ENCODE peak calls at places on chromosome 12, in nine cellular contexts. One of them, this sample, is unnamed.
A peak's percentile ranks its signal among the peaks of the same experiment; 100 is the strongest.

GRCh38 chr12:104496336-104496735 is 39.6 kb downstream of the CHST11 start:
- DNase-seq in fibroblast of the conjunctiva: no peak
- DNase-seq in heart left ventricle: no peak
- DNase-seq in fibroblast of gingiva: peak; percentile 15
- DNase-seq in ovary: no peak
- DNase-seq in nucleus accumbens: no peak
- DNase-seq in left ventricle myocardium inferior: no peak
- DNase-seq in ascending aorta: no peak
- DNase-seq in neural crest cell: no peak
- DNase-seq in this sample: no peak

GRCh38 chr12:98595152-98595988 is 1.9 kb downstream of the SLC25A3 start:
- DNase-seq in neural crest cell: no peak
- DNase-seq in ascending aorta: no peak
- DNase-seq in fibroblast of the conjunctiva: peak; percentile 22
- DNase-seq in fibroblast of gingiva: peak; percentile 60
- DNase-seq in ovary: no peak
- DNase-seq in left ventricle myocardium inferior: no peak
- DNase-seq in heart left ventricle: no peak
- DNase-seq in nucleus accumbens: no peak
- DNase-seq in this sample: no peak

GRCh38 chr12:32561931-32562341 is 117.2 kb upstream of the DNM1L start:
- DNase-seq in fibroblast of gingiva: no peak
- DNase-seq in fibroblast of the conjunctiva: no peak
- DNase-seq in nucleus accumbens: no peak
- DNase-seq in ovary: no peak
- DNase-seq in neural crest cell: peak; percentile 38
- DNase-seq in heart left ventricle: no peak
- DNase-seq in ascending aorta: no peak
- DNase-seq in left ventricle myocardium inferior: no peak
- DNase-seq in this sample: no peak

GRCh38 chr12:25051171-25051570 is 102.3 kb upstream of the BCAT1 start:
- DNase-seq in nucleus accumbens: no peak
- DNase-seq in neural crest cell: no peak
- DNase-seq in heart left ventricle: no peak
- DNase-seq in fibroblast of gingiva: no peak
- DNase-seq in left ventricle myocardium inferior: no peak
- DNase-seq in fibroblast of the conjunctiva: no peak
- DNase-seq in ascending aorta: no peak
- DNase-seq in ovary: no peak
- DNase-seq in this sample: no peak

GRCh38 chr12:104790296-104791125 is 167.6 kb downstream of the SLC41A2 start:
- DNase-seq in ovary: peak; percentile 36
- DNase-seq in fibroblast of gingiva: no peak
- DNase-seq in neural crest cell: peak; percentile 63
- DNase-seq in nucleus accumbens: no peak
- DNase-seq in ascending aorta: peak; percentile 69
- DNase-seq in fibroblast of the conjunctiva: no peak
- DNase-seq in heart left ventricle: peak; percentile 50
- DNase-seq in left ventricle myocardium inferior: peak; percentile 47
- DNase-seq in this sample: peak; percentile 58

GRCh38 chr12:123908884-123909807 is 63.5 kb downstream of the CCDC92 start:
- DNase-seq in heart left ventricle: no peak
- DNase-seq in ascending aorta: no peak
- DNase-seq in left ventricle myocardium inferior: no peak
- DNase-seq in nucleus accumbens: no peak
- DNase-seq in ovary: no peak
- DNase-seq in fibroblast of the conjunctiva: no peak
- DNase-seq in neural crest cell: no peak
- DNase-seq in fibroblast of gingiva: no peak
- DNase-seq in this sample: no peak

GRCh38 chr12:53505555-53506449 is 1.5 kb downstream of the NPFF start:
- DNase-seq in ascending aorta: peak; percentile 65
- DNase-seq in left ventricle myocardium inferior: no peak
- DNase-seq in ovary: no peak
- DNase-seq in fibroblast of the conjunctiva: no peak
- DNase-seq in neural crest cell: no peak
- DNase-seq in nucleus accumbens: no peak
- DNase-seq in heart left ventricle: no peak
- DNase-seq in fibroblast of gingiva: no peak
- DNase-seq in this sample: no peak

GRCh38 chr12:102474438-102475064 is 5.8 kb downstream of the IGF1 start:
- DNase-seq in fibroblast of gingiva: no peak
- DNase-seq in heart left ventricle: no peak
- DNase-seq in ascending aorta: no peak
- DNase-seq in nucleus accumbens: no peak
- DNase-seq in ovary: no peak
- DNase-seq in neural crest cell: no peak
- DNase-seq in left ventricle myocardium inferior: no peak
- DNase-seq in fibroblast of the conjunctiva: no peak
- DNase-seq in this sample: no peak

GRCh38 chr12:113065126-113066007 is 8.8 kb downstream of the DTX1 start:
- DNase-seq in nucleus accumbens: no peak
- DNase-seq in heart left ventricle: no peak
- DNase-seq in fibroblast of gingiva: no peak
- DNase-seq in ascending aorta: no peak
- DNase-seq in ovary: no peak
- DNase-seq in left ventricle myocardium inferior: no peak
- DNase-seq in fibroblast of the conjunctiva: no peak
- DNase-seq in neural crest cell: peak; percentile 40
- DNase-seq in this sample: peak; percentile 95

GRCh38 chr12:51341259-51342007 is 5.0 kb downstream of the CELA1 start:
- DNase-seq in left ventricle myocardium inferior: peak; percentile 30
- DNase-seq in fibroblast of gingiva: peak; percentile 63
- DNase-seq in neural crest cell: peak; percentile 69
- DNase-seq in fibroblast of the conjunctiva: peak; percentile 59
- DNase-seq in ascending aorta: peak; percentile 82
- DNase-seq in nucleus accumbens: peak; percentile 65
- DNase-seq in heart left ventricle: peak; percentile 49
- DNase-seq in ovary: peak; percentile 60
- DNase-seq in this sample: peak; percentile 78

GRCh38 chr12:18492372-18493025 is 231.2 kb downstream of the PIK3C2G start:
- DNase-seq in heart left ventricle: no peak
- DNase-seq in fibroblast of the conjunctiva: peak; percentile 10
- DNase-seq in left ventricle myocardium inferior: no peak
- DNase-seq in ovary: no peak
- DNase-seq in fibroblast of gingiva: peak; percentile 63
- DNase-seq in nucleus accumbens: no peak
- DNase-seq in neural crest cell: no peak
- DNase-seq in ascending aorta: no peak
- DNase-seq in this sample: no peak

GRCh38 chr12:52333321-52333720 is 12.1 kb upstream of the KRT83 start:
- DNase-seq in fibroblast of gingiva: no peak
- DNase-seq in ovary: no peak
- DNase-seq in ascending aorta: no peak
- DNase-seq in neural crest cell: no peak
- DNase-seq in nucleus accumbens: no peak
- DNase-seq in fibroblast of the conjunctiva: no peak
- DNase-seq in left ventricle myocardium inferior: no peak
- DNase-seq in heart left ventricle: no peak
- DNase-seq in this sample: no peak

GRCh38 chr12:113237748-113238147 is 16.5 kb downstream of the TPCN1 start:
- DNase-seq in neural crest cell: no peak
- DNase-seq in ascending aorta: peak; percentile 52
- DNase-seq in fibroblast of the conjunctiva: no peak
- DNase-seq in heart left ventricle: no peak
- DNase-seq in nucleus accumbens: no peak
- DNase-seq in ovary: no peak
- DNase-seq in fibroblast of gingiva: no peak
- DNase-seq in left ventricle myocardium inferior: no peak
- DNase-seq in this sample: no peak

GRCh38 chr12:126518596-126519200 is 1453.5 kb downstream of the AACS start:
- DNase-seq in ovary: no peak
- DNase-seq in left ventricle myocardium inferior: no peak
- DNase-seq in neural crest cell: no peak
- DNase-seq in fibroblast of the conjunctiva: no peak
- DNase-seq in ascending aorta: no peak
- DNase-seq in nucleus accumbens: no peak
- DNase-seq in fibroblast of gingiva: peak; percentile 53
- DNase-seq in heart left ventricle: no peak
- DNase-seq in this sample: no peak

GRCh38 chr12:71442567-71442931 is 3.0 kb downstream of the LGR5 start:
- DNase-seq in fibroblast of gingiva: no peak
- DNase-seq in ovary: no peak
- DNase-seq in ascending aorta: no peak
- DNase-seq in neural crest cell: no peak
- DNase-seq in nucleus accumbens: no peak
- DNase-seq in fibroblast of the conjunctiva: no peak
- DNase-seq in heart left ventricle: no peak
- DNase-seq in left ventricle myocardium inferior: no peak
- DNase-seq in this sample: no peak

GRCh38 chr12:128069359-128069997 is 197.5 kb upstream of the TMEM132C start:
- DNase-seq in neural crest cell: peak; percentile 41
- DNase-seq in fibroblast of gingiva: no peak
- DNase-seq in ovary: no peak
- DNase-seq in left ventricle myocardium inferior: no peak
- DNase-seq in ascending aorta: no peak
- DNase-seq in fibroblast of the conjunctiva: peak; percentile 18
- DNase-seq in nucleus accumbens: no peak
- DNase-seq in heart left ventricle: no peak
- DNase-seq in this sample: peak; percentile 16

GRCh38 chr12:108316153-108316892 is 22.8 kb downstream of the CMKLR1 start:
- DNase-seq in nucleus accumbens: no peak
- DNase-seq in fibroblast of the conjunctiva: no peak
- DNase-seq in fibroblast of gingiva: no peak
- DNase-seq in heart left ventricle: no peak
- DNase-seq in left ventricle myocardium inferior: no peak
- DNase-seq in ovary: no peak
- DNase-seq in ascending aorta: no peak
- DNase-seq in neural crest cell: no peak
- DNase-seq in this sample: peak; percentile 47

GRCh38 chr12:47768323-47768811 is 4.7 kb upstream of the SLC48A1 start:
- DNase-seq in ovary: no peak
- DNase-seq in neural crest cell: no peak
- DNase-seq in left ventricle myocardium inferior: no peak
- DNase-seq in fibroblast of the conjunctiva: no peak
- DNase-seq in nucleus accumbens: no peak
- DNase-seq in fibroblast of gingiva: no peak
- DNase-seq in heart left ventricle: no peak
- DNase-seq in ascending aorta: no peak
- DNase-seq in this sample: no peak

GRCh38 chr12:68613209-68613904 is 2.7 kb downstream of the RAP1B start:
- DNase-seq in ovary: no peak
- DNase-seq in neural crest cell: no peak
- DNase-seq in fibroblast of the conjunctiva: no peak
- DNase-seq in left ventricle myocardium inferior: no peak
- DNase-seq in ascending aorta: no peak
- DNase-seq in fibroblast of gingiva: no peak
- DNase-seq in heart left ventricle: no peak
- DNase-seq in nucleus accumbens: no peak
- DNase-seq in this sample: no peak

GRCh38 chr12:95548539-95549391 is 2.5 kb downstream of the USP44 start:
- DNase-seq in left ventricle myocardium inferior: peak; percentile 64
- DNase-seq in heart left ventricle: peak; percentile 30
- DNase-seq in ovary: peak; percentile 75
- DNase-seq in fibroblast of the conjunctiva: no peak
- DNase-seq in neural crest cell: peak; percentile 58
- DNase-seq in fibroblast of gingiva: peak; percentile 21
- DNase-seq in nucleus accumbens: peak; percentile 47
- DNase-seq in ascending aorta: peak; percentile 77
- DNase-seq in this sample: peak; percentile 88

GRCh38 chr12:53198470-53199110 is 8.5 kb downstream of the ITGB7 start:
- DNase-seq in ovary: no peak
- DNase-seq in fibroblast of gingiva: no peak
- DNase-seq in heart left ventricle: no peak
- DNase-seq in nucleus accumbens: no peak
- DNase-seq in fibroblast of the conjunctiva: no peak
- DNase-seq in left ventricle myocardium inferior: no peak
- DNase-seq in neural crest cell: no peak
- DNase-seq in ascending aorta: no peak
- DNase-seq in this sample: no peak

GRCh38 chr12:3630111-3630510 is 122.8 kb downstream of the CRACR2A start:
- DNase-seq in ascending aorta: no peak
- DNase-seq in nucleus accumbens: no peak
- DNase-seq in ovary: no peak
- DNase-seq in heart left ventricle: no peak
- DNase-seq in left ventricle myocardium inferior: no peak
- DNase-seq in fibroblast of gingiva: no peak
- DNase-seq in fibroblast of the conjunctiva: no peak
- DNase-seq in neural crest cell: no peak
- DNase-seq in this sample: no peak

GRCh38 chr12:19110541-19110940 is 19.0 kb upstream of the PLEKHA5 start:
- DNase-seq in fibroblast of gingiva: no peak
- DNase-seq in ovary: no peak
- DNase-seq in heart left ventricle: no peak
- DNase-seq in fibroblast of the conjunctiva: no peak
- DNase-seq in left ventricle myocardium inferior: no peak
- DNase-seq in neural crest cell: no peak
- DNase-seq in ascending aorta: no peak
- DNase-seq in nucleus accumbens: no peak
- DNase-seq in this sample: no peak

This sample was measured in iPS-NIHi11.